ENCODE peak calls at places on chromosomes 11 and 22, in nine cellular contexts. J is sigmoid colon, P is K562, H is breast epithelium, U is transverse colon, X is H1, Z is spleen, R is stomach, M is GM12878. E is an unnamed sample.

GRCh38 chr22:23278883-23279675 is 98.8 kb downstream of the BCR start:
- DNase-seq in J (no peak), P (no peak), H (peak; percentile 76), U (peak; percentile 81), X (no peak), Z (no peak), R (peak; percentile 92), M (no peak), E (peak; percentile 94)

GRCh38 chr11:61962213-61963015 is 5.0 kb downstream of the FTH1 start:
- DNase-seq in J (no peak), P (no peak), H (no peak), U (no peak), X (no peak), Z (peak; percentile 72), R (no peak), M (no peak), E (no peak)

GRCh38 chr22:19596680-19597398 is 72.6 kb upstream of the CLDN5 start:
- DNase-seq in J (no peak), P (peak; percentile 40), H (no peak), U (no peak), X (no peak), Z (peak; percentile 74), R (no peak), M (no peak), E (no peak)

GRCh38 chr11:71140206-71140919 is 112.0 kb downstream of the SHANK2 start:
- DNase-seq in J (no peak), P (no peak), H (no peak), U (no peak), X (no peak), Z (peak; percentile 56), R (no peak), M (no peak), E (no peak)

GRCh38 chr11:72598901-72599300 is 75.3 kb downstream of the PDE2A start:
- DNase-seq in J (peak; percentile 81), P (peak; percentile 54), H (no peak), U (peak; percentile 35), X (no peak), Z (no peak), R (peak; percentile 52), M (no peak), E (peak; percentile 16)

GRCh38 chr11:55714982-55715888 is 53.2 kb downstream of the OR4C6 start:
- DNase-seq in J (no peak), P (no peak), H (no peak), U (no peak), X (no peak), Z (no peak), R (no peak), M (no peak), E (no peak)

GRCh38 chr22:45757068-45757467 is 85.4 kb downstream of the ATXN10 start:
- DNase-seq in J (peak; percentile 71), P (no peak), H (no peak), U (no peak), X (peak; percentile 58), Z (no peak), R (no peak), M (no peak), E (no peak)

GRCh38 chr11:65219930-65220213 is 38.1 kb downstream of the CAPN1 start:
- DNase-seq in J (no peak), P (no peak), H (no peak), U (no peak), X (no peak), Z (peak; percentile 22), R (no peak), M (no peak), E (no peak)

GRCh38 chr11:12889243-12889642 is 119.9 kb upstream of the RASSF10 start:
- DNase-seq in J (peak; percentile 82), P (no peak), H (no peak), U (no peak), X (no peak), Z (no peak), R (no peak), M (no peak), E (no peak)

GRCh38 chr22:48316245-48316875 is 1511.3 kb downstream of the BRD1 start:
- DNase-seq in J (peak; percentile 34), P (no peak), H (peak; percentile 45), U (no peak), X (no peak), Z (peak; percentile 59), R (peak; percentile 10), M (no peak), E (no peak)

GRCh38 chr11:13258855-13259254 is 18.7 kb upstream of the BMAL1 start:
- DNase-seq in J (no peak), P (no peak), H (no peak), U (no peak), X (no peak), Z (no peak), R (no peak), M (no peak), E (no peak)

DNA sequence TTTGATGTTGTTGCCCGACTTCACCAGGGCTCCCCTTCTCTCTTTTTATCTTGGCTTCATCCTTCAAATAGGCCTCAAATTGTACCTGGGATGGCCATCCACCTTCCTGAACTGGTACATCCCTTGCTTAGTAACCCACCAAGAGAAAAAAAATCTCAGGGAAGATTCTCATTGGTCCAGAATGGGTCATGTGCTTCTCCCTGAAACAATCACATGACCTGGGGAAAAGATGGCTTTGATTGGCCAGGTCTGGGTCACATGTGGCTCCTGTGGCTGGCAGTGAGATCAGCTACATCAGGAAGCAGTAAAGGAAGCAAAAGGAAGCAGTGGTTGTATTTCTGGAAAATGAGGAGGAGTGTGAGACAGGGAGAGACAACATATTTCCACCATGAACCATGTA is 540.2 kb downstream of the MIAT start:
- DNase-seq in J (no peak), P (no peak), H (no peak), U (no peak), X (no peak), Z (no peak), R (no peak), M (no peak), E (no peak)
- TF ChIP-seq CTCF in J (no peak), P (no peak), H (no peak), U (no peak), X (no peak), Z (no peak), R (no peak), M (no peak), E (no peak)

DNA sequence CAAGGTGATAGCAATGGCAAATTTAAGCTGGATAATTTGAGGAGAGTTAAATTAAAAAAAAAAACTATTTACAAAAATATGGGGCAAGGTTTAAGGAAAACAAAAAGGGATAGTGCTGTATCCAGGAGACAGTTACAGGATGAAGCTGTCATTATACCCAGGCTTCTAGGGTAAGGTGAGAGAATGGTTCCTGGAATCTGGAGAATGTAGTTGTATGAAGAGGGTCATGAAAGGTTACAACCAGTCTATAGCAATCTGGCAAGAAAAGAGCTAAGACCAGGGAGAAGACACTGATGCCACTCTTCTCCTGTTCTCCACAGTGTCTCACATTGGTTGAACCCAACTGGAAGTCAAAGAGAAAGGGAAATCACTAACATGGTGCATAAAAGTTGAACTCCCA is 144.9 kb downstream of the SOX6 start:
- DNase-seq in J (no peak), P (no peak), H (no peak), U (no peak), X (no peak), Z (no peak), R (no peak), M (no peak), E (no peak)
- TF ChIP-seq POLR2AphosphoS5 in J (no peak), P (no peak), H (no peak), U (no peak), X (no peak), Z (no peak), R (no peak), M (no peak), E (no peak)

DNA sequence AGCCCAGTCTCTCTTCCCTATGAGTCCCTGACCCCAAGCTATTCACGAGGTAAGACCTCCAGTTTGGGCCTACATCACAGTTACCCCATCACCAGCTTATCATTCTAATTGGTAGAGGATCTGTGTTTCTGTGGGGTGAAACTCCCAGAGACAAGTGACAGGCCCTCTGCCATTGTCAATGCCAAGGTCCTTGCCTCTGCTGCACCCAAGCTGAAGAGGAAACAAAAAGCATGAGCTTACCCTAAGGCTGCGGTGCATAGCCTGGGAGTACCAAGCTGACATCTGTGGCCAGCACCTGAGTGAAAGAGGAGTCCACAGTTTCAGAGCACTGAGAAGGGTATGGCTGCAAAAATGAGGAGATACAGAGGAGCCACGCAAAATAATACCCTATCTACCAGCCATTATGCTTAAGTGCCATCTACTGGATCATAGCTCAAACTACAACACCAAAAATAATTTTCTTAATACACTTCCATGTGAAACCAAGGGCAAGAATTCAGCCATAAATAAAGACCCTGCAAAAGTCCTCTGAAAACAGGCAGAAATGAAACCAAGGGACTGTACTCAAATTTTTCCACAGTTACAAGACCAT is 62.3 kb upstream of the ANO5 start:
- DNase-seq in J (no peak), P (no peak), H (no peak), U (no peak), X (no peak), Z (no peak), R (no peak), M (no peak), E (no peak)
- TF ChIP-seq CTCF in J (no peak), P (no peak), H (no peak), U (no peak), X (no peak), Z (no peak), R (no peak), M (peak; percentile 56), E (no peak)

DNA sequence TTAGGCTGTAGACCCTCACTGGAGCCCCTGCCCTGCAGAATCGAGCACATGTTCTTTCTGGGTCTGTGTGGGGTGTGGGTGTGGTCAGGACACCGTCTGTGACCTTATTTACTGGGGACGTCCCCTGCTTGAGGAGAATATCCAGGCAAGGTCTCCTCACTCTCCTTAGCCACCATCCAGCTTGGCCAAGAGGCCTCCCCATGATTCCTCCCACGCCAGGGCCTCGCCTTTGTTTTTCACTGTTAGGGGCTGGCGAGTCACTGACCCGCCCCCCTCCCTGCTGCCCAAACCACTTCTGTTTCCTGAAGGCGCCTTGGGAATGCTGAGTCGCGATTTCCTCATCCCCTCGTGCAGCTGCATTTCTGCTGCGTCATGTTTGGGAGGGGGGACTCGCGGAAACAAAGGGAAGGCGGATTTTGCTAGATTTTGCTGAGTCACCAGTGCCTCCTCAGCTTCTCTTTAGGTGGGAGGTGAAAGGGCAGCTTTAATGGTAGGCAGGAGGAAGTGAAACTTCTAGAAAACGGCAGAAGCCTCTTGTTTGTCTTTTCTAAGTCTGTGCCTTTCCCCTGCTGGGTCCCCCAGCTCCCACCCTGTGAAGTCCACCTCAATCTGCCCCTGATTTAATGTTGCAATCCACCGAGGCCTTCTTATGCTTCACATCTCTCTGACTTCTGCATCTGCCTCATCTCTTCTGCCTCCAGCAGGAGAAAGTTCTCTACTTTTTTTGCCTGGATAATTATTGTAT is 4.0 kb upstream of the HMOX1 start:
- DNase-seq in J (peak; percentile 98), P (peak; percentile 85), H (peak; percentile 90), U (peak; percentile 94), X (peak; percentile 94), Z (peak; percentile 93), R (peak; percentile 91), M (peak; percentile 87), E (peak; percentile 91)
- TF ChIP-seq POLR2AphosphoS5 in J (peak; percentile 97), P (no peak), H (peak; percentile 98), U (peak; percentile 83), X (no peak), Z (peak; percentile 82), R (peak; percentile 95), M (no peak), E (peak; percentile 98)